ENCODE peak calls at places on chromosome 6, in ten cellular contexts. One of them, this sample, is unnamed.

GRCh38 chr6:106379951-106380350 is 19.4 kb downstream of the CRYBG1 start:
- DNase-seq in colonic mucosa: no peak
- DNase-seq in GM18507: no peak
- DNase-seq in HuH-7.5: no peak
- DNase-seq in GF-D8: no peak
- DNase-seq in activated T-cell treated with anti-CD3 and anti-CD28 coated beads, Interleukin-2, amount 50 U/mL, for 1 hour: no peak
- DNase-seq in stimulated activated CD8-positive, alpha-beta memory T cell treated with anti-CD3 and anti-CD28 coated beads, Interleukin-4, amount 100 ng/mL, for 24 hours: no peak
- DNase-seq in NCI-H524: no peak
- DNase-seq in stimulated activated CD4-positive, alpha-beta T cell treated with anti-CD3 and anti-CD28 coated beads, Interleukin-15, amount 100 ng/mL, for 1 hour: no peak
- DNase-seq in HTR-8/SVneo: no peak
- DNase-seq in this sample: no peak

GRCh38 chr6:99295276-99295675 is 54.2 kb downstream of the FAXC start:
- DNase-seq in activated T-cell treated with anti-CD3 and anti-CD28 coated beads, Interleukin-2, amount 50 U/mL, for 1 hour: no peak
- DNase-seq in HuH-7.5: no peak
- DNase-seq in NCI-H524: no peak
- DNase-seq in colonic mucosa: no peak
- DNase-seq in GF-D8: no peak
- DNase-seq in stimulated activated CD8-positive, alpha-beta memory T cell treated with anti-CD3 and anti-CD28 coated beads, Interleukin-4, amount 100 ng/mL, for 24 hours: no peak
- DNase-seq in stimulated activated CD4-positive, alpha-beta T cell treated with anti-CD3 and anti-CD28 coated beads, Interleukin-15, amount 100 ng/mL, for 1 hour: no peak
- DNase-seq in GM18507: no peak
- DNase-seq in HTR-8/SVneo: no peak
- DNase-seq in this sample: no peak

GRCh38 chr6:139418426-139419132 is 44.1 kb upstream of the CITED2 start:
- DNase-seq in stimulated activated CD8-positive, alpha-beta memory T cell treated with anti-CD3 and anti-CD28 coated beads, Interleukin-4, amount 100 ng/mL, for 24 hours: no peak
- DNase-seq in HuH-7.5: no peak
- DNase-seq in GM18507: no peak
- DNase-seq in colonic mucosa: no peak
- DNase-seq in NCI-H524: no peak
- DNase-seq in HTR-8/SVneo: no peak
- DNase-seq in GF-D8: no peak
- DNase-seq in stimulated activated CD4-positive, alpha-beta T cell treated with anti-CD3 and anti-CD28 coated beads, Interleukin-15, amount 100 ng/mL, for 1 hour: no peak
- DNase-seq in activated T-cell treated with anti-CD3 and anti-CD28 coated beads, Interleukin-2, amount 50 U/mL, for 1 hour: no peak
- DNase-seq in this sample: no peak

GRCh38 chr6:39239527-39240154 is 10.4 kb upstream of the KCNK5 start:
- DNase-seq in colonic mucosa: no peak
- DNase-seq in stimulated activated CD4-positive, alpha-beta T cell treated with anti-CD3 and anti-CD28 coated beads, Interleukin-15, amount 100 ng/mL, for 1 hour: no peak
- DNase-seq in HTR-8/SVneo: no peak
- DNase-seq in NCI-H524: no peak
- DNase-seq in stimulated activated CD8-positive, alpha-beta memory T cell treated with anti-CD3 and anti-CD28 coated beads, Interleukin-4, amount 100 ng/mL, for 24 hours: no peak
- DNase-seq in HuH-7.5: no peak
- DNase-seq in GF-D8: no peak
- DNase-seq in activated T-cell treated with anti-CD3 and anti-CD28 coated beads, Interleukin-2, amount 50 U/mL, for 1 hour: no peak
- DNase-seq in GM18507: no peak
- DNase-seq in this sample: no peak

GRCh38 chr6:38113810-38114577 is 294.5 kb downstream of the ZFAND3 start:
- DNase-seq in activated T-cell treated with anti-CD3 and anti-CD28 coated beads, Interleukin-2, amount 50 U/mL, for 1 hour: no peak
- DNase-seq in GM18507: no peak
- DNase-seq in stimulated activated CD4-positive, alpha-beta T cell treated with anti-CD3 and anti-CD28 coated beads, Interleukin-15, amount 100 ng/mL, for 1 hour: no peak
- DNase-seq in HTR-8/SVneo: no peak
- DNase-seq in colonic mucosa: no peak
- DNase-seq in HuH-7.5: no peak
- DNase-seq in NCI-H524: peak
- DNase-seq in stimulated activated CD8-positive, alpha-beta memory T cell treated with anti-CD3 and anti-CD28 coated beads, Interleukin-4, amount 100 ng/mL, for 24 hours: no peak
- DNase-seq in GF-D8: no peak
- DNase-seq in this sample: no peak

GRCh38 chr6:136511921-136512320 is 38.3 kb downstream of the MAP7 start:
- DNase-seq in activated T-cell treated with anti-CD3 and anti-CD28 coated beads, Interleukin-2, amount 50 U/mL, for 1 hour: no peak
- DNase-seq in HuH-7.5: no peak
- DNase-seq in stimulated activated CD8-positive, alpha-beta memory T cell treated with anti-CD3 and anti-CD28 coated beads, Interleukin-4, amount 100 ng/mL, for 24 hours: no peak
- DNase-seq in colonic mucosa: no peak
- DNase-seq in GM18507: no peak
- DNase-seq in NCI-H524: no peak
- DNase-seq in GF-D8: no peak
- DNase-seq in HTR-8/SVneo: no peak
- DNase-seq in stimulated activated CD4-positive, alpha-beta T cell treated with anti-CD3 and anti-CD28 coated beads, Interleukin-15, amount 100 ng/mL, for 1 hour: no peak
- DNase-seq in this sample: no peak

GRCh38 chr6:158795516-158795915 is 23.7 kb downstream of the EZR start:
- DNase-seq in HTR-8/SVneo: no peak
- DNase-seq in activated T-cell treated with anti-CD3 and anti-CD28 coated beads, Interleukin-2, amount 50 U/mL, for 1 hour: peak
- DNase-seq in stimulated activated CD8-positive, alpha-beta memory T cell treated with anti-CD3 and anti-CD28 coated beads, Interleukin-4, amount 100 ng/mL, for 24 hours: no peak
- DNase-seq in colonic mucosa: no peak
- DNase-seq in HuH-7.5: no peak
- DNase-seq in NCI-H524: no peak
- DNase-seq in GM18507: no peak
- DNase-seq in GF-D8: no peak
- DNase-seq in stimulated activated CD4-positive, alpha-beta T cell treated with anti-CD3 and anti-CD28 coated beads, Interleukin-15, amount 100 ng/mL, for 1 hour: no peak
- DNase-seq in this sample: no peak

GRCh38 chr6:36286858-36287257 is 17.0 kb downstream of the PNPLA1 start:
- DNase-seq in HuH-7.5: no peak
- DNase-seq in GM18507: no peak
- DNase-seq in stimulated activated CD4-positive, alpha-beta T cell treated with anti-CD3 and anti-CD28 coated beads, Interleukin-15, amount 100 ng/mL, for 1 hour: no peak
- DNase-seq in colonic mucosa: no peak
- DNase-seq in NCI-H524: no peak
- DNase-seq in HTR-8/SVneo: no peak
- DNase-seq in activated T-cell treated with anti-CD3 and anti-CD28 coated beads, Interleukin-2, amount 50 U/mL, for 1 hour: no peak
- DNase-seq in GF-D8: no peak
- DNase-seq in stimulated activated CD8-positive, alpha-beta memory T cell treated with anti-CD3 and anti-CD28 coated beads, Interleukin-4, amount 100 ng/mL, for 24 hours: no peak
- DNase-seq in this sample: no peak

GRCh38 chr6:20334334-20334733 is 67.3 kb upstream of the E2F3 start:
- DNase-seq in NCI-H524: no peak
- DNase-seq in stimulated activated CD4-positive, alpha-beta T cell treated with anti-CD3 and anti-CD28 coated beads, Interleukin-15, amount 100 ng/mL, for 1 hour: no peak
- DNase-seq in stimulated activated CD8-positive, alpha-beta memory T cell treated with anti-CD3 and anti-CD28 coated beads, Interleukin-4, amount 100 ng/mL, for 24 hours: no peak
- DNase-seq in HuH-7.5: peak
- DNase-seq in GM18507: no peak
- DNase-seq in activated T-cell treated with anti-CD3 and anti-CD28 coated beads, Interleukin-2, amount 50 U/mL, for 1 hour: no peak
- DNase-seq in GF-D8: no peak
- DNase-seq in colonic mucosa: no peak
- DNase-seq in HTR-8/SVneo: no peak
- DNase-seq in this sample: no peak

GRCh38 chr6:56524891-56525703 is 117.6 kb downstream of the DST start:
- DNase-seq in HuH-7.5: no peak
- DNase-seq in activated T-cell treated with anti-CD3 and anti-CD28 coated beads, Interleukin-2, amount 50 U/mL, for 1 hour: no peak
- DNase-seq in stimulated activated CD8-positive, alpha-beta memory T cell treated with anti-CD3 and anti-CD28 coated beads, Interleukin-4, amount 100 ng/mL, for 24 hours: no peak
- DNase-seq in HTR-8/SVneo: peak
- DNase-seq in stimulated activated CD4-positive, alpha-beta T cell treated with anti-CD3 and anti-CD28 coated beads, Interleukin-15, amount 100 ng/mL, for 1 hour: no peak
- DNase-seq in colonic mucosa: no peak
- DNase-seq in GM18507: no peak
- DNase-seq in NCI-H524: no peak
- DNase-seq in GF-D8: no peak
- DNase-seq in this sample: no peak

GRCh38 chr6:55617272-55617671 is 38.3 kb upstream of the HMGCLL1 start:
- DNase-seq in HuH-7.5: no peak
- DNase-seq in stimulated activated CD8-positive, alpha-beta memory T cell treated with anti-CD3 and anti-CD28 coated beads, Interleukin-4, amount 100 ng/mL, for 24 hours: no peak
- DNase-seq in GM18507: no peak
- DNase-seq in GF-D8: peak
- DNase-seq in HTR-8/SVneo: no peak
- DNase-seq in stimulated activated CD4-positive, alpha-beta T cell treated with anti-CD3 and anti-CD28 coated beads, Interleukin-15, amount 100 ng/mL, for 1 hour: no peak
- DNase-seq in colonic mucosa: peak
- DNase-seq in activated T-cell treated with anti-CD3 and anti-CD28 coated beads, Interleukin-2, amount 50 U/mL, for 1 hour: no peak
- DNase-seq in NCI-H524: no peak
- DNase-seq in this sample: peak

GRCh38 chr6:168611691-168612090 is 170.7 kb downstream of the SMOC2 start:
- DNase-seq in activated T-cell treated with anti-CD3 and anti-CD28 coated beads, Interleukin-2, amount 50 U/mL, for 1 hour: no peak
- DNase-seq in GM18507: no peak
- DNase-seq in colonic mucosa: no peak
- DNase-seq in HuH-7.5: no peak
- DNase-seq in stimulated activated CD4-positive, alpha-beta T cell treated with anti-CD3 and anti-CD28 coated beads, Interleukin-15, amount 100 ng/mL, for 1 hour: no peak
- DNase-seq in NCI-H524: no peak
- DNase-seq in stimulated activated CD8-positive, alpha-beta memory T cell treated with anti-CD3 and anti-CD28 coated beads, Interleukin-4, amount 100 ng/mL, for 24 hours: no peak
- DNase-seq in HTR-8/SVneo: no peak
- DNase-seq in GF-D8: no peak
- DNase-seq in this sample: no peak

This sample was measured in AML-193.